ENCODE peak calls at places on chromosome 11, in nine cellular contexts. One of them, this sample, is unnamed.

GRCh38 chr11:71420455-71421241 is 27.5 kb downstream of the DHCR7 start:
- DNase-seq in stimulated activated CD4-positive, alpha-beta T cell treated with anti-CD3 and anti-CD28 coated beads, TNF-alpha, amount 100 ng/mL, for 48 hours: no peak
- DNase-seq in Kasumi-1: peak
- DNase-seq in DMS153: peak
- DNase-seq in EH: peak
- DNase-seq in T47D: peak
- DNase-seq in activated T-helper 1 cell treated with Interleukin-2 at 50 U/mL for 16 hours: no peak
- DNase-seq in glomerular endothelial cell: peak
- DNase-seq in H1: peak
- DNase-seq in this sample: peak

GRCh38 chr11:46633291-46634217 is 16.2 kb downstream of the ATG13 start:
- DNase-seq in stimulated activated CD4-positive, alpha-beta T cell treated with anti-CD3 and anti-CD28 coated beads, TNF-alpha, amount 100 ng/mL, for 48 hours: no peak
- DNase-seq in DMS153: no peak
- DNase-seq in glomerular endothelial cell: no peak
- DNase-seq in H1: no peak
- DNase-seq in activated T-helper 1 cell treated with Interleukin-2 at 50 U/mL for 16 hours: no peak
- DNase-seq in EH: no peak
- DNase-seq in T47D: no peak
- DNase-seq in Kasumi-1: no peak
- DNase-seq in this sample: no peak

GRCh38 chr11:3196161-3197043 is 22.2 kb downstream of the MRGPRG start:
- DNase-seq in EH: no peak
- DNase-seq in H1: no peak
- DNase-seq in DMS153: no peak
- DNase-seq in stimulated activated CD4-positive, alpha-beta T cell treated with anti-CD3 and anti-CD28 coated beads, TNF-alpha, amount 100 ng/mL, for 48 hours: no peak
- DNase-seq in Kasumi-1: no peak
- DNase-seq in glomerular endothelial cell: no peak
- DNase-seq in T47D: no peak
- DNase-seq in activated T-helper 1 cell treated with Interleukin-2 at 50 U/mL for 16 hours: no peak
- DNase-seq in this sample: no peak

GRCh38 chr11:60680455-60681119 is 18.8 kb upstream of the MS4A8 start:
- DNase-seq in stimulated activated CD4-positive, alpha-beta T cell treated with anti-CD3 and anti-CD28 coated beads, TNF-alpha, amount 100 ng/mL, for 48 hours: no peak
- DNase-seq in Kasumi-1: no peak
- DNase-seq in H1: no peak
- DNase-seq in DMS153: no peak
- DNase-seq in glomerular endothelial cell: no peak
- DNase-seq in T47D: no peak
- DNase-seq in activated T-helper 1 cell treated with Interleukin-2 at 50 U/mL for 16 hours: no peak
- DNase-seq in EH: no peak
- DNase-seq in this sample: no peak

GRCh38 chr11:91946397-91947090 is 278.1 kb upstream of the FAT3 start:
- DNase-seq in activated T-helper 1 cell treated with Interleukin-2 at 50 U/mL for 16 hours: no peak
- DNase-seq in glomerular endothelial cell: no peak
- DNase-seq in DMS153: no peak
- DNase-seq in stimulated activated CD4-positive, alpha-beta T cell treated with anti-CD3 and anti-CD28 coated beads, TNF-alpha, amount 100 ng/mL, for 48 hours: no peak
- DNase-seq in H1: no peak
- DNase-seq in Kasumi-1: no peak
- DNase-seq in T47D: no peak
- DNase-seq in EH: peak
- DNase-seq in this sample: no peak

GRCh38 chr11:68216171-68216938 is 3.3 kb upstream of the KMT5B start:
- DNase-seq in Kasumi-1: no peak
- DNase-seq in stimulated activated CD4-positive, alpha-beta T cell treated with anti-CD3 and anti-CD28 coated beads, TNF-alpha, amount 100 ng/mL, for 48 hours: no peak
- DNase-seq in DMS153: peak
- DNase-seq in activated T-helper 1 cell treated with Interleukin-2 at 50 U/mL for 16 hours: no peak
- DNase-seq in T47D: peak
- DNase-seq in H1: no peak
- DNase-seq in glomerular endothelial cell: no peak
- DNase-seq in EH: no peak
- DNase-seq in this sample: no peak

GRCh38 chr11:63142459-63142858 is 1.6 kb downstream of the SLC22A24 start:
- DNase-seq in stimulated activated CD4-positive, alpha-beta T cell treated with anti-CD3 and anti-CD28 coated beads, TNF-alpha, amount 100 ng/mL, for 48 hours: no peak
- DNase-seq in Kasumi-1: no peak
- DNase-seq in T47D: no peak
- DNase-seq in activated T-helper 1 cell treated with Interleukin-2 at 50 U/mL for 16 hours: no peak
- DNase-seq in DMS153: no peak
- DNase-seq in H1: no peak
- DNase-seq in EH: no peak
- DNase-seq in glomerular endothelial cell: no peak
- DNase-seq in this sample: no peak

GRCh38 chr11:32892355-32893090 is at the start of gene QSER1:
- DNase-seq in EH: peak
- DNase-seq in DMS153: no peak
- DNase-seq in Kasumi-1: peak
- DNase-seq in activated T-helper 1 cell treated with Interleukin-2 at 50 U/mL for 16 hours: peak
- DNase-seq in glomerular endothelial cell: no peak
- DNase-seq in stimulated activated CD4-positive, alpha-beta T cell treated with anti-CD3 and anti-CD28 coated beads, TNF-alpha, amount 100 ng/mL, for 48 hours: peak
- DNase-seq in H1: no peak
- DNase-seq in T47D: peak
- DNase-seq in this sample: peak

GRCh38 chr11:130999992-131000770 is 83.9 kb upstream of the SNX19 start:
- DNase-seq in H1: no peak
- DNase-seq in Kasumi-1: no peak
- DNase-seq in T47D: no peak
- DNase-seq in DMS153: peak
- DNase-seq in glomerular endothelial cell: peak
- DNase-seq in stimulated activated CD4-positive, alpha-beta T cell treated with anti-CD3 and anti-CD28 coated beads, TNF-alpha, amount 100 ng/mL, for 48 hours: no peak
- DNase-seq in activated T-helper 1 cell treated with Interleukin-2 at 50 U/mL for 16 hours: no peak
- DNase-seq in EH: peak
- DNase-seq in this sample: peak

GRCh38 chr11:77411238-77411637 is 62.7 kb downstream of the PAK1 start:
- DNase-seq in Kasumi-1: peak
- DNase-seq in activated T-helper 1 cell treated with Interleukin-2 at 50 U/mL for 16 hours: no peak
- DNase-seq in DMS153: no peak
- DNase-seq in glomerular endothelial cell: no peak
- DNase-seq in T47D: peak
- DNase-seq in stimulated activated CD4-positive, alpha-beta T cell treated with anti-CD3 and anti-CD28 coated beads, TNF-alpha, amount 100 ng/mL, for 48 hours: peak
- DNase-seq in EH: peak
- DNase-seq in H1: no peak
- DNase-seq in this sample: no peak

GRCh38 chr11:72683782-72684200 is 9.6 kb upstream of the PDE2A start:
- DNase-seq in EH: peak
- DNase-seq in T47D: peak
- DNase-seq in DMS153: no peak
- DNase-seq in H1: no peak
- DNase-seq in glomerular endothelial cell: no peak
- DNase-seq in Kasumi-1: peak
- DNase-seq in activated T-helper 1 cell treated with Interleukin-2 at 50 U/mL for 16 hours: peak
- DNase-seq in stimulated activated CD4-positive, alpha-beta T cell treated with anti-CD3 and anti-CD28 coated beads, TNF-alpha, amount 100 ng/mL, for 48 hours: peak
- DNase-seq in this sample: peak

GRCh38 chr11:43579171-43579918 is 101.2 kb upstream of the HSD17B12 start:
- DNase-seq in EH: peak
- DNase-seq in DMS153: no peak
- DNase-seq in glomerular endothelial cell: no peak
- DNase-seq in H1: no peak
- DNase-seq in stimulated activated CD4-positive, alpha-beta T cell treated with anti-CD3 and anti-CD28 coated beads, TNF-alpha, amount 100 ng/mL, for 48 hours: no peak
- DNase-seq in activated T-helper 1 cell treated with Interleukin-2 at 50 U/mL for 16 hours: no peak
- DNase-seq in Kasumi-1: peak
- DNase-seq in T47D: peak
- DNase-seq in this sample: no peak

GRCh38 chr11:72808415-72808814 is 5.8 kb upstream of the ATG16L2 start:
- DNase-seq in activated T-helper 1 cell treated with Interleukin-2 at 50 U/mL for 16 hours: no peak
- DNase-seq in stimulated activated CD4-positive, alpha-beta T cell treated with anti-CD3 and anti-CD28 coated beads, TNF-alpha, amount 100 ng/mL, for 48 hours: no peak
- DNase-seq in T47D: no peak
- DNase-seq in EH: peak
- DNase-seq in Kasumi-1: no peak
- DNase-seq in DMS153: no peak
- DNase-seq in glomerular endothelial cell: no peak
- DNase-seq in H1: no peak
- DNase-seq in this sample: peak

GRCh38 chr11:41665633-41666032 is 206.2 kb upstream of the LRRC4C start:
- DNase-seq in T47D: no peak
- DNase-seq in H1: no peak
- DNase-seq in DMS153: no peak
- DNase-seq in Kasumi-1: no peak
- DNase-seq in EH: no peak
- DNase-seq in stimulated activated CD4-positive, alpha-beta T cell treated with anti-CD3 and anti-CD28 coated beads, TNF-alpha, amount 100 ng/mL, for 48 hours: no peak
- DNase-seq in activated T-helper 1 cell treated with Interleukin-2 at 50 U/mL for 16 hours: no peak
- DNase-seq in glomerular endothelial cell: no peak
- DNase-seq in this sample: no peak

GRCh38 chr11:63670077-63670737 is 969 bp downstream of the ATL3 start:
- DNase-seq in stimulated activated CD4-positive, alpha-beta T cell treated with anti-CD3 and anti-CD28 coated beads, TNF-alpha, amount 100 ng/mL, for 48 hours: no peak
- DNase-seq in Kasumi-1: peak
- DNase-seq in activated T-helper 1 cell treated with Interleukin-2 at 50 U/mL for 16 hours: no peak
- DNase-seq in EH: peak
- DNase-seq in glomerular endothelial cell: no peak
- DNase-seq in T47D: peak
- DNase-seq in DMS153: no peak
- DNase-seq in H1: no peak
- DNase-seq in this sample: no peak